ENCODE peak calls at places on chromosome 13, in eight cellular contexts. D is coronary artery; R is upper lobe of left lung; N is stimulated activated CD4-positive, alpha-beta T cell treated with anti-CD3 and anti-CD28 coated beads, Interleukin-12 subunit alpha, Interleukin-12 subunit beta, amount 100 ng/mL, for 24 hours; J is left cardiac atrium; T is testis; I is LoVo; K is H1. O is an unnamed sample.
A peak's percentile ranks its signal among the peaks of the same experiment; 100 is the strongest.

GRCh38 chr13:66021846-66022245 is 1208.3 kb downstream of the PCDH9 start:
- DNase-seq in N (no peak), K (no peak), R (no peak), T (no peak), I (no peak), D (no peak), J (no peak), O (no peak)

GRCh38 chr13:52414963-52415362 is 9.0 kb upstream of the THSD1 start:
- DNase-seq in J (no peak), R (no peak), D (no peak), K (no peak), T (no peak), I (no peak), N (no peak), O (no peak)

GRCh38 chr13:96988441-96988840 is 5.8 kb downstream of the OXGR1 start:
- DNase-seq in R (no peak), T (no peak), N (no peak), I (no peak), J (no peak), D (no peak), K (no peak), O (no peak)

GRCh38 chr13:47454986-47455385 is 546.1 kb downstream of the SUCLA2 start:
- DNase-seq in I (no peak), R (no peak), K (no peak), J (no peak), N (no peak), D (no peak), T (no peak), O (no peak)

GRCh38 chr13:113666324-113666660 is 727 bp upstream of the GRK1 start:
- DNase-seq in K (no peak), D (peak; percentile 28), J (no peak), I (no peak), N (no peak), T (no peak), R (no peak), O (no peak)

GRCh38 chr13:76798037-76798436 is 88.2 kb downstream of the KCTD12 start:
- DNase-seq in R (peak; percentile 61), J (no peak), N (no peak), T (no peak), K (no peak), D (no peak), I (no peak), O (no peak)

GRCh38 chr13:28716511-28716910 is 2.3 kb downstream of the SLC46A3 start:
- DNase-seq in I (peak; percentile 94), N (no peak), T (no peak), D (no peak), R (peak; percentile 75), K (no peak), J (peak; percentile 59), O (no peak)

GRCh38 chr13:60583911-60584753 is 187.1 kb downstream of the TDRD3 start:
- DNase-seq in K (peak; percentile 84), D (no peak), R (no peak), J (no peak), T (peak; percentile 19), N (no peak), I (no peak), O (no peak)

GRCh38 chr13:87954116-87954515 is 282.9 kb downstream of the SLITRK5 start:
- DNase-seq in N (no peak), I (no peak), R (no peak), D (no peak), J (no peak), T (no peak), K (no peak), O (no peak)

GRCh38 chr13:29519921-29520320 is 75.6 kb downstream of the SLC7A1 start:
- DNase-seq in K (no peak), D (no peak), J (no peak), N (no peak), T (no peak), R (no peak), I (no peak), O (no peak)

GRCh38 chr13:102236341-102236740 is 165.5 kb downstream of the FGF14 start:
- DNase-seq in T (no peak), K (no peak), N (no peak), I (no peak), D (no peak), R (no peak), J (no peak), O (no peak)

GRCh38 chr13:72403396-72404010 is 323.9 kb downstream of the MZT1 start:
- DNase-seq in N (no peak), T (no peak), R (no peak), D (no peak), K (no peak), J (no peak), I (no peak), O (no peak)

GRCh38 chr13:106905380-106906259 is 337.7 kb upstream of the ARGLU1 start:
- DNase-seq in K (no peak), T (no peak), N (no peak), D (no peak), R (no peak), I (no peak), J (no peak), O (no peak)

GRCh38 chr13:70424428-70424827 is 316.2 kb upstream of the KLHL1 start:
- DNase-seq in T (no peak), K (peak; percentile 15), R (no peak), J (no peak), D (no peak), N (no peak), I (no peak), O (no peak)

GRCh38 chr13:106762711-106763110 is 194.8 kb upstream of the ARGLU1 start:
- DNase-seq in J (no peak), K (no peak), R (no peak), I (no peak), D (no peak), N (no peak), T (no peak), O (no peak)

GRCh38 chr13:34243396-34243795 is 425.4 kb downstream of the RFC3 start:
- DNase-seq in K (no peak), R (no peak), T (no peak), J (no peak), D (no peak), N (no peak), I (no peak), O (no peak)

GRCh38 chr13:96426160-96426559 is 336.3 kb downstream of the HS6ST3 start:
- DNase-seq in K (no peak), D (no peak), N (no peak), T (no peak), J (no peak), I (no peak), R (no peak), O (no peak)

GRCh38 chr13:108508263-108508662 is 121.1 kb upstream of the MYO16 start:
- DNase-seq in D (no peak), N (no peak), T (no peak), I (peak; percentile 1), J (no peak), K (no peak), R (no peak), O (no peak)

GRCh38 chr13:22893149-22893548 is 287.6 kb upstream of the SGCG start:
- DNase-seq in R (peak; percentile 43), N (no peak), D (no peak), I (no peak), T (no peak), J (no peak), K (no peak), O (no peak)

GRCh38 chr13:20197361-20197834 is 4.7 kb upstream of the GJB2 start:
- DNase-seq in T (peak; percentile 39), K (no peak), N (no peak), I (peak; percentile 65), J (no peak), R (no peak), D (no peak), O (peak; percentile 49)

GRCh38 chr13:40238761-40239160 is 427.7 kb downstream of the FOXO1 start:
- DNase-seq in K (no peak), I (no peak), D (no peak), R (no peak), J (no peak), T (no peak), N (no peak), O (no peak)

GRCh38 chr13:68027311-68027710 is 797.2 kb upstream of the PCDH9 start:
- DNase-seq in T (no peak), D (no peak), R (no peak), K (no peak), N (no peak), J (no peak), I (no peak), O (no peak)

GRCh38 chr13:114319441-114319871 is 5.2 kb downstream of the CHAMP1 start:
- DNase-seq in R (no peak), K (no peak), D (no peak), T (no peak), I (no peak), N (no peak), J (no peak), O (no peak)

GRCh38 chr13:69959041-69959440 is 148.6 kb upstream of the ATXN8OS start:
- DNase-seq in N (no peak), J (no peak), D (no peak), I (no peak), R (no peak), T (no peak), K (no peak), O (no peak)

GRCh38 chr13:80083516-80084085 is 257.3 kb downstream of the SPRY2 start:
- DNase-seq in J (no peak), N (no peak), K (no peak), R (no peak), T (no peak), D (no peak), I (no peak), O (peak; percentile 16)

GRCh38 chr13:32125221-32125621 is 93.6 kb downstream of the FRY start:
- DNase-seq in I (no peak), R (no peak), N (no peak), J (no peak), T (no peak), D (no peak), K (no peak), O (no peak)

GRCh38 chr13:72570019-72570418 is 157.4 kb downstream of the MZT1 start:
- DNase-seq in J (no peak), I (no peak), N (no peak), D (no peak), R (no peak), T (no peak), K (no peak), O (no peak)

GRCh38 chr13:75704194-75704941 is 68.2 kb downstream of the LMO7 start:
- DNase-seq in T (no peak), I (peak; percentile 58), J (no peak), D (no peak), K (no peak), R (no peak), N (no peak), O (no peak)

GRCh38 chr13:72823081-72823480 is 41.1 kb downstream of the PIBF1 start:
- DNase-seq in J (no peak), D (no peak), R (no peak), T (no peak), K (no peak), N (no peak), I (no peak), O (no peak)

GRCh38 chr13:75151081-75151643 is 330.8 kb downstream of the TBC1D4 start:
- DNase-seq in J (no peak), D (no peak), K (no peak), T (no peak), R (no peak), N (no peak), I (no peak), O (no peak)

GRCh38 chr13:112146073-112146360 is 79.1 kb downstream of the SOX1 start:
- DNase-seq in N (no peak), R (no peak), J (no peak), K (no peak), D (peak; percentile 50), T (no peak), I (no peak), O (no peak)

GRCh38 chr13:51050021-51050886 is 60.8 kb downstream of the C13orf42 start:
- DNase-seq in T (no peak), K (no peak), N (no peak), I (no peak), D (no peak), R (no peak), J (no peak), O (no peak)

GRCh38 chr13:48158290-48158689 is 63.4 kb upstream of the MED4 start:
- DNase-seq in R (peak; percentile 41), I (no peak), T (no peak), D (no peak), K (no peak), N (no peak), J (no peak), O (no peak)

GRCh38 chr13:47000166-47000565 is 103.3 kb upstream of the HTR2A start:
- DNase-seq in D (no peak), T (no peak), K (no peak), R (no peak), I (no peak), N (no peak), J (no peak), O (no peak)

O was measured in hippocampal formation.